ENCODE peak calls at places on chromosomes 13 and 19, in ten cellular contexts. One of them, this sample, is unnamed.

GRCh38 chr13:70189981-70190380 is 81.7 kb upstream of the KLHL1 start:
- DNase-seq in thoracic aorta: no peak
- DNase-seq in aorta: no peak
- DNase-seq in effector memory CD4-positive, alpha-beta T cell: no peak
- DNase-seq in body of pancreas: no peak
- DNase-seq in NT2/D1: no peak
- DNase-seq in tibial artery: no peak
- DNase-seq in PC-9: no peak
- DNase-seq in DND-41: no peak
- DNase-seq in HCT116: no peak
- DNase-seq in this sample: no peak

GRCh38 chr13:79011179-79011578 is 352.2 kb upstream of the OBI1 start:
- DNase-seq in NT2/D1: no peak
- DNase-seq in effector memory CD4-positive, alpha-beta T cell: no peak
- DNase-seq in aorta: no peak
- DNase-seq in body of pancreas: no peak
- DNase-seq in HCT116: no peak
- DNase-seq in DND-41: no peak
- DNase-seq in thoracic aorta: no peak
- DNase-seq in PC-9: no peak
- DNase-seq in tibial artery: no peak
- DNase-seq in this sample: no peak

GRCh38 chr13:102132896-102133295 is 269.0 kb downstream of the FGF14 start:
- DNase-seq in thoracic aorta: no peak
- DNase-seq in NT2/D1: no peak
- DNase-seq in aorta: no peak
- DNase-seq in body of pancreas: no peak
- DNase-seq in DND-41: no peak
- DNase-seq in HCT116: no peak
- DNase-seq in PC-9: no peak
- DNase-seq in tibial artery: no peak
- DNase-seq in effector memory CD4-positive, alpha-beta T cell: no peak
- DNase-seq in this sample: no peak

GRCh38 chr13:31242935-31243334 is 43.2 kb downstream of the B3GLCT start:
- DNase-seq in body of pancreas: no peak
- DNase-seq in NT2/D1: no peak
- DNase-seq in effector memory CD4-positive, alpha-beta T cell: no peak
- DNase-seq in aorta: no peak
- DNase-seq in HCT116: no peak
- DNase-seq in DND-41: no peak
- DNase-seq in thoracic aorta: no peak
- DNase-seq in tibial artery: no peak
- DNase-seq in PC-9: no peak
- DNase-seq in this sample: no peak

GRCh38 chr19:6868341-6868740 is 19.0 kb upstream of the ADGRE1 start:
- DNase-seq in tibial artery: peak; percentile 41
- DNase-seq in effector memory CD4-positive, alpha-beta T cell: no peak
- DNase-seq in body of pancreas: no peak
- DNase-seq in aorta: peak; percentile 63
- DNase-seq in thoracic aorta: no peak
- DNase-seq in DND-41: no peak
- DNase-seq in NT2/D1: no peak
- DNase-seq in PC-9: no peak
- DNase-seq in HCT116: no peak
- DNase-seq in this sample: no peak

GRCh38 chr13:101297794-101298193 is 118.5 kb downstream of the NALCN start:
- DNase-seq in PC-9: no peak
- DNase-seq in aorta: no peak
- DNase-seq in DND-41: no peak
- DNase-seq in NT2/D1: no peak
- DNase-seq in body of pancreas: no peak
- DNase-seq in HCT116: no peak
- DNase-seq in tibial artery: no peak
- DNase-seq in thoracic aorta: no peak
- DNase-seq in effector memory CD4-positive, alpha-beta T cell: no peak
- DNase-seq in this sample: no peak

GRCh38 chr19:21900401-21900800 is 64.4 kb upstream of the ZNF43 start:
- DNase-seq in NT2/D1: no peak
- DNase-seq in thoracic aorta: no peak
- DNase-seq in effector memory CD4-positive, alpha-beta T cell: no peak
- DNase-seq in body of pancreas: no peak
- DNase-seq in DND-41: no peak
- DNase-seq in PC-9: no peak
- DNase-seq in HCT116: no peak
- DNase-seq in aorta: no peak
- DNase-seq in tibial artery: no peak
- DNase-seq in this sample: no peak

GRCh38 chr19:12126707-12127106 is 13.4 kb downstream of the ZNF20 start:
- DNase-seq in tibial artery: no peak
- DNase-seq in DND-41: peak; percentile 33
- DNase-seq in thoracic aorta: no peak
- DNase-seq in aorta: no peak
- DNase-seq in body of pancreas: peak; percentile 17
- DNase-seq in NT2/D1: no peak
- DNase-seq in HCT116: no peak
- DNase-seq in PC-9: no peak
- DNase-seq in effector memory CD4-positive, alpha-beta T cell: no peak
- DNase-seq in this sample: no peak

GRCh38 chr19:55460670-55461258 is 678 bp downstream of the ISOC2 start:
- DNase-seq in body of pancreas: peak; percentile 80
- DNase-seq in aorta: peak; percentile 90
- DNase-seq in DND-41: peak; percentile 74
- DNase-seq in thoracic aorta: peak; percentile 42
- DNase-seq in effector memory CD4-positive, alpha-beta T cell: no peak
- DNase-seq in tibial artery: peak; percentile 83
- DNase-seq in NT2/D1: peak; percentile 28
- DNase-seq in PC-9: peak; percentile 67
- DNase-seq in HCT116: no peak
- DNase-seq in this sample: peak; percentile 87

GRCh38 chr13:22387899-22388298 is 717.0 kb downstream of the FGF9 start:
- DNase-seq in effector memory CD4-positive, alpha-beta T cell: no peak
- DNase-seq in HCT116: no peak
- DNase-seq in tibial artery: no peak
- DNase-seq in thoracic aorta: no peak
- DNase-seq in aorta: no peak
- DNase-seq in NT2/D1: no peak
- DNase-seq in body of pancreas: no peak
- DNase-seq in DND-41: no peak
- DNase-seq in PC-9: no peak
- DNase-seq in this sample: no peak

GRCh38 chr13:110575322-110576069 is 14.0 kb upstream of the RAB20 start:
- DNase-seq in tibial artery: no peak
- DNase-seq in DND-41: no peak
- DNase-seq in thoracic aorta: no peak
- DNase-seq in NT2/D1: peak; percentile 6
- DNase-seq in effector memory CD4-positive, alpha-beta T cell: no peak
- DNase-seq in PC-9: peak; percentile 29
- DNase-seq in aorta: peak; percentile 67
- DNase-seq in HCT116: no peak
- DNase-seq in body of pancreas: peak; percentile 50
- DNase-seq in this sample: no peak

DNA sequence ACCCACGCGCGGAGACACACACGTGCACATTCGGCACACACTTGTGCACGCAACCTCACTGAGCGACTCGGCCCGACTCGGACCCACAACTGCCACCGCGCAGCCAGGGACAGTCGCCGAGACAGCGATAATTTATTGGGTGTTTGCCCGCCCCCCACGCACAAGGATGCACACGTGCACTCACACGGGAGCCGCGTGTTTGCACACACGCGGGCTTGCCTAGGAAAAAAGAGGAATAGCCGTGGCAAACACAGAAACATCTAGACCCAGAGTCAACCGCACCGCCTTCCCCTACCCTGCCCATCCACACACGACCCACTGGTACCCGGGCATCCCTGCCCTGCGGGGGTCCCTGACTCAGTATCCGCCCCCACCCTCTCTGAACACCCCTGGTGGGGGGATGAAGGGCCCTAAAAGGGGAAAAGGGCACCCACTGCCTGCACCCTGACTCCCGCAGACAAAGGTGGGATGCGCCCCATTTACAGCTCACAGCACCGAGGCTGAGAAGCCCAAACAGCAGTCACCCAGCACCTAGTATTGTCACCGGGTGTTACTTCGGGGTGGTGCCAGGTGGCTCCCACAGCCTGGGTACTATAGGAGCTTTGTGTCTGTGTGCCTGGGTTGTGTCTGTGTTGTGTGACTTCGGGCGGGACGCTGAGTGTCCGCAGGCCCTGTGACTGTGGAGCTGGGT is 1.0 kb upstream of the SSBP4 start:
- DNase-seq in effector memory CD4-positive, alpha-beta T cell: no peak
- DNase-seq in thoracic aorta: no peak
- DNase-seq in HCT116: no peak
- DNase-seq in tibial artery: peak; percentile 62
- DNase-seq in aorta: peak; percentile 85
- DNase-seq in NT2/D1: no peak
- DNase-seq in body of pancreas: peak; percentile 33
- DNase-seq in DND-41: no peak
- DNase-seq in PC-9: no peak
- DNase-seq in this sample: no peak
- H3K4me1 ChIP-seq in effector memory CD4-positive, alpha-beta T cell: peaks cover 82% of the 10 kb centered on the region
- H3K4me1 ChIP-seq in thoracic aorta: peaks cover 26% of the 10 kb centered on the region
- H3K4me1 ChIP-seq in HCT116: peaks cover 54% of the 10 kb centered on the region
- H3K4me1 ChIP-seq in tibial artery: peaks cover 67% of the 10 kb centered on the region
- H3K4me1 ChIP-seq in aorta: no peaks in the 10 kb centered on the region
- H3K4me1 ChIP-seq in NT2/D1: peaks cover 43% of the 10 kb centered on the region
- H3K4me1 ChIP-seq in body of pancreas: peaks cover 53% of the 10 kb centered on the region
- H3K4me1 ChIP-seq in DND-41: peaks cover 82% of the 10 kb centered on the region
- H3K4me1 ChIP-seq in PC-9: peaks cover 55% of the 10 kb centered on the region
- H3K4me1 ChIP-seq in this sample: peaks cover 77% of the 10 kb centered on the region

GRCh38 chr19:38843175-38843758 is 6.5 kb downstream of the HNRNPL start:
- DNase-seq in HCT116: no peak
- DNase-seq in body of pancreas: no peak
- DNase-seq in tibial artery: no peak
- DNase-seq in NT2/D1: no peak
- DNase-seq in aorta: peak; percentile 29
- DNase-seq in thoracic aorta: no peak
- DNase-seq in effector memory CD4-positive, alpha-beta T cell: no peak
- DNase-seq in DND-41: no peak
- DNase-seq in PC-9: no peak
- DNase-seq in this sample: no peak
- H3K4me1 ChIP-seq in HCT116: peaks cover 4% of the 10 kb centered on the region
- H3K4me1 ChIP-seq in body of pancreas: peaks cover 73% of the 10 kb centered on the region
- H3K4me1 ChIP-seq in tibial artery: peaks cover 38% of the 10 kb centered on the region
- H3K4me1 ChIP-seq in NT2/D1: peaks cover 11% of the 10 kb centered on the region
- H3K4me1 ChIP-seq in aorta: no peaks in the 10 kb centered on the region
- H3K4me1 ChIP-seq in thoracic aorta: peaks cover 19% of the 10 kb centered on the region
- H3K4me1 ChIP-seq in effector memory CD4-positive, alpha-beta T cell: peaks cover 56% of the 10 kb centered on the region
- H3K4me1 ChIP-seq in DND-41: peaks cover 44% of the 10 kb centered on the region
- H3K4me1 ChIP-seq in PC-9: peaks cover 38% of the 10 kb centered on the region
- H3K4me1 ChIP-seq in this sample: no peaks in the 10 kb centered on the region

DNA sequence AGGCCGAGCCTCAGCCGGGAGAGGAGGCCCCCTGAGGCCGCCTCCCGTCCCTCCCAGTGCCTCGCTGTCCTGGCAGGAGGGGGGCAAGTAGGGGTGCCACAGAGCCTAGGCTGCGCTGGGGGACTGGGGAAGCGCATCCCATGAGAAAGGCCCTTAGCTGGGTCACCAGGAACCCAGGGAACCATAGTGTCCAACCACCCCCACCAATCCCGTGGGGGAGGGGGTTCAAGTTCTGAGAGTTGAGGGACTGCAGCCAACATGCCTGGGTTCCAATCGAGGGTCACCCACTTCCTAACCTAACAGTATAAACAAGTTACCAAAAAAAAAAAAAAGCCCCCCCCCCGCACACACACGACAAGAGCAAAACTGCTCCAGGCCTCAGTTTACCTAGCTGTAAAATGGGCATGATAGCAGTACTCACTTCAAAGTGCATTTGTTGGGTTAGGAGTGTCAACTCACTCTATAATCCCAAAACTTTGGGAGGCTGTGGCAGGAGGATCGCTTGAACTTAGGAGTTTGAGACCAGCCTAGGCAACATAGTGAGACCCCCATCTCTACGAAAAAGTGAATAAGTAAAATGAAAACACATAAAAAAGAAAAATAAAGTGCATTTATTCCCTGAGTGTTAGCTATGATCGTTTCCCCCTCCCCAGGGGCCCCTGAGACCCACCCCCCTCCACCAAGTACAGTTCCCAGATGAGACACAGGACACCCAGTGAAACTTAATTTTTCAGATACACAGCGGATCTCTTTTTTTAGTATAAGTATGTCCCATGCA is 28.8 kb upstream of the NANOS3 start:
- DNase-seq in PC-9: no peak
- DNase-seq in thoracic aorta: no peak
- DNase-seq in DND-41: no peak
- DNase-seq in tibial artery: no peak
- DNase-seq in HCT116: no peak
- DNase-seq in aorta: no peak
- DNase-seq in NT2/D1: no peak
- DNase-seq in effector memory CD4-positive, alpha-beta T cell: no peak
- DNase-seq in body of pancreas: no peak
- DNase-seq in this sample: no peak
- H3K4me1 ChIP-seq in PC-9: peaks cover 81% of the 10 kb centered on the region
- H3K4me1 ChIP-seq in thoracic aorta: peaks cover 49% of the 10 kb centered on the region
- H3K4me1 ChIP-seq in DND-41: peaks cover 28% of the 10 kb centered on the region
- H3K4me1 ChIP-seq in tibial artery: peaks cover 84% of the 10 kb centered on the region
- H3K4me1 ChIP-seq in HCT116: peaks cover 79% of the 10 kb centered on the region
- H3K4me1 ChIP-seq in aorta: no peaks in the 10 kb centered on the region
- H3K4me1 ChIP-seq in NT2/D1: peaks cover 29% of the 10 kb centered on the region
- H3K4me1 ChIP-seq in effector memory CD4-positive, alpha-beta T cell: peaks cover 64% of the 10 kb centered on the region
- H3K4me1 ChIP-seq in body of pancreas: peaks cover 67% of the 10 kb centered on the region
- H3K4me1 ChIP-seq in this sample: peaks cover 75% of the 10 kb centered on the region

GRCh38 chr19:40718774-40719391 is 2.0 kb downstream of the ITPKC start:
- DNase-seq in thoracic aorta: no peak
- DNase-seq in DND-41: no peak
- DNase-seq in aorta: peak; percentile 70
- DNase-seq in NT2/D1: no peak
- DNase-seq in effector memory CD4-positive, alpha-beta T cell: no peak
- DNase-seq in tibial artery: peak; percentile 73
- DNase-seq in PC-9: peak; percentile 87
- DNase-seq in body of pancreas: peak; percentile 93
- DNase-seq in HCT116: peak; percentile 59
- DNase-seq in this sample: peak; percentile 79

GRCh38 chr19:40717880-40718773 is 1.2 kb downstream of the ITPKC start:
- DNase-seq in thoracic aorta: no peak
- DNase-seq in aorta: peak; percentile 64
- DNase-seq in PC-9: peak; percentile 29
- DNase-seq in body of pancreas: peak; percentile 52
- DNase-seq in HCT116: no peak
- DNase-seq in NT2/D1: no peak
- DNase-seq in effector memory CD4-positive, alpha-beta T cell: no peak
- DNase-seq in DND-41: no peak
- DNase-seq in tibial artery: peak; percentile 62
- DNase-seq in this sample: no peak

GRCh38 chr19:40716031-40716654 is 543 bp downstream of the COQ8B start:
- DNase-seq in aorta: no peak
- DNase-seq in PC-9: no peak
- DNase-seq in NT2/D1: no peak
- DNase-seq in HCT116: peak; percentile 72
- DNase-seq in effector memory CD4-positive, alpha-beta T cell: peak; percentile 64
- DNase-seq in tibial artery: peak; percentile 47
- DNase-seq in DND-41: peak; percentile 14
- DNase-seq in thoracic aorta: peak; percentile 78
- DNase-seq in body of pancreas: peak; percentile 64
- DNase-seq in this sample: peak; percentile 75

GRCh38 chr19:40716655-40717324 is at the start of the genes COQ8B and ITPKC:
- DNase-seq in PC-9: peak; percentile 99
- DNase-seq in aorta: peak; percentile 100
- DNase-seq in effector memory CD4-positive, alpha-beta T cell: peak; percentile 99
- DNase-seq in thoracic aorta: peak; percentile 97
- DNase-seq in NT2/D1: peak; percentile 86
- DNase-seq in body of pancreas: peak; percentile 99
- DNase-seq in HCT116: peak; percentile 95
- DNase-seq in tibial artery: peak; percentile 100
- DNase-seq in DND-41: peak; percentile 99
- DNase-seq in this sample: peak; percentile 99

GRCh38 chr19:40717325-40717879 is 490 bp downstream of the ITPKC start:
- DNase-seq in DND-41: no peak
- DNase-seq in NT2/D1: no peak
- DNase-seq in HCT116: no peak
- DNase-seq in body of pancreas: peak; percentile 61
- DNase-seq in effector memory CD4-positive, alpha-beta T cell: no peak
- DNase-seq in tibial artery: peak; percentile 45
- DNase-seq in PC-9: peak; percentile 19
- DNase-seq in thoracic aorta: no peak
- DNase-seq in aorta: peak; percentile 56
- DNase-seq in this sample: no peak
- H3K4me1 ChIP-seq in DND-41: peaks cover 65% of the 10 kb centered on the region
- H3K4me1 ChIP-seq in NT2/D1: peaks cover 2% of the 10 kb centered on the region
- H3K4me1 ChIP-seq in HCT116: peaks cover 13% of the 10 kb centered on the region
- H3K4me1 ChIP-seq in body of pancreas: peaks cover 55% of the 10 kb centered on the region
- H3K4me1 ChIP-seq in effector memory CD4-positive, alpha-beta T cell: peaks cover 52% of the 10 kb centered on the region
- H3K4me1 ChIP-seq in tibial artery: peaks cover 63% of the 10 kb centered on the region
- H3K4me1 ChIP-seq in PC-9: peaks cover 33% of the 10 kb centered on the region
- H3K4me1 ChIP-seq in thoracic aorta: peaks cover 25% of the 10 kb centered on the region
- H3K4me1 ChIP-seq in aorta: no peaks in the 10 kb centered on the region
- H3K4me1 ChIP-seq in this sample: peaks cover 76% of the 10 kb centered on the region

This sample was measured in right atrium auricular region.